ENCODE peak calls at places on chromosomes 2 and 18, in eight cellular contexts. R is substantia nigra, G is cerebellum, N is kidney tubule cell, X is Kasumi-1, S is T-cell, B is mesothelial cell of epicardium, C is ELF-1. K is an unnamed sample.

GRCh38 chr2:216211141-216211540 is 102.0 kb downstream of the XRCC5 start:
- DNase-seq in R (no peak), G (no peak), N (peak), X (no peak), S (no peak), B (no peak), C (no peak), K (no peak)

GRCh38 chr2:73031725-73032701 is 39.5 kb downstream of the SFXN5 start:
- DNase-seq in R (no peak), G (no peak), N (no peak), X (no peak), S (no peak), B (no peak), C (no peak), K (no peak)

GRCh38 chr2:231272961-231273360 is 74.5 kb downstream of the ARMC9 start:
- DNase-seq in R (no peak), G (no peak), N (no peak), X (no peak), S (no peak), B (no peak), C (no peak), K (no peak)

GRCh38 chr2:9844581-9844980 is 1.3 kb downstream of the TAF1B start:
- DNase-seq in R (no peak), G (no peak), N (peak), X (no peak), S (no peak), B (no peak), C (no peak), K (no peak)

GRCh38 chr2:32008811-32009478 is 1.9 kb downstream of the MEMO1 start:
- DNase-seq in R (peak), G (no peak), N (peak), X (peak), S (no peak), B (no peak), C (peak), K (peak)

GRCh38 chr2:125167820-125168219 is 1142.7 kb downstream of the CNTNAP5 start:
- DNase-seq in R (no peak), G (no peak), N (peak), X (no peak), S (no peak), B (no peak), C (no peak), K (no peak)

GRCh38 chr2:214630402-214631035 is 179.0 kb downstream of the BARD1 start:
- DNase-seq in R (no peak), G (no peak), N (no peak), X (no peak), S (no peak), B (no peak), C (no peak), K (no peak)

GRCh38 chr2:43086451-43087221 is 139.8 kb downstream of the ZFP36L2 start:
- DNase-seq in R (no peak), G (no peak), N (peak), X (no peak), S (no peak), B (no peak), C (peak), K (peak)

GRCh38 chr2:37809525-37809924 is 115.6 kb upstream of the RMDN2 start:
- DNase-seq in R (no peak), G (no peak), N (peak), X (peak), S (no peak), B (no peak), C (no peak), K (peak)

GRCh38 chr2:30272286-30272685 is 41.0 kb downstream of the LBH start:
- DNase-seq in R (no peak), G (no peak), N (no peak), X (no peak), S (no peak), B (no peak), C (no peak), K (no peak)

GRCh38 chr18:79001001-79001400 is 21.4 kb downstream of the SALL3 start:
- DNase-seq in R (no peak), G (no peak), N (no peak), X (no peak), S (no peak), B (no peak), C (no peak), K (no peak)

GRCh38 chr2:220748875-220749479 is 823.1 kb downstream of the EPHA4 start:
- DNase-seq in R (no peak), G (no peak), N (no peak), X (no peak), S (no peak), B (no peak), C (peak), K (no peak)

GRCh38 chr2:68908392-68908970 is 37.3 kb upstream of the BMP10 start:
- DNase-seq in R (no peak), G (no peak), N (peak), X (peak), S (peak), B (no peak), C (peak), K (peak)

GRCh38 chr18:13273800-13274199 is 55.2 kb downstream of the LDLRAD4 start:
- DNase-seq in R (no peak), G (no peak), N (no peak), X (no peak), S (peak), B (no peak), C (no peak), K (no peak)

GRCh38 chr2:108069515-108070310 is 83.4 kb downstream of the SLC5A7 start:
- DNase-seq in R (no peak), G (no peak), N (no peak), X (no peak), S (no peak), B (no peak), C (no peak), K (peak)

GRCh38 chr18:25651553-25651952 is 299.6 kb upstream of the ZNF521 start:
- DNase-seq in R (no peak), G (no peak), N (no peak), X (no peak), S (no peak), B (no peak), C (no peak), K (no peak)

GRCh38 chr2:76310894-76311293 is 600.2 kb upstream of the GCFC2 start:
- DNase-seq in R (no peak), G (no peak), N (no peak), X (no peak), S (no peak), B (no peak), C (no peak), K (no peak)

GRCh38 chr2:212097001-212097400 is 441.6 kb downstream of the ERBB4 start:
- DNase-seq in R (no peak), G (no peak), N (no peak), X (no peak), S (no peak), B (no peak), C (no peak), K (no peak)

GRCh38 chr2:171522804-171523338 is 597 bp downstream of the CYBRD1 start:
- DNase-seq in R (peak), G (no peak), N (peak), X (peak), S (no peak), B (peak), C (peak), K (peak)

GRCh38 chr18:26460449-26461091 is 87.8 kb downstream of the KCTD1 start:
- DNase-seq in R (no peak), G (peak), N (no peak), X (no peak), S (no peak), B (no peak), C (no peak), K (no peak)

GRCh38 chr2:26184555-26185303 is 11.8 kb downstream of the GAREM2 start:
- DNase-seq in R (no peak), G (no peak), N (peak), X (peak), S (peak), B (peak), C (peak), K (peak)

GRCh38 chr2:221780281-221780688 is 208.2 kb upstream of the EPHA4 start:
- DNase-seq in R (no peak), G (no peak), N (peak), X (no peak), S (no peak), B (no peak), C (no peak), K (no peak)

GRCh38 chr18:14086459-14087231 is 45.6 kb downstream of the ZNF519 start:
- DNase-seq in R (peak), G (peak), N (peak), X (peak), S (no peak), B (no peak), C (peak), K (no peak)

GRCh38 chr2:202096736-202097135 is 23.7 kb downstream of the KIAA2012 start:
- DNase-seq in R (no peak), G (no peak), N (peak), X (no peak), S (no peak), B (no peak), C (peak), K (no peak)

GRCh38 chr2:111706481-111707001 is 177.5 kb downstream of the ANAPC1 start:
- DNase-seq in R (no peak), G (no peak), N (peak), X (no peak), S (no peak), B (no peak), C (no peak), K (no peak)

GRCh38 chr2:207258191-207258991 is 92.6 kb upstream of the KLF7 start:
- DNase-seq in R (no peak), G (peak), N (peak), X (peak), S (no peak), B (no peak), C (peak), K (no peak)

GRCh38 chr2:85718006-85718391 is 23.8 kb downstream of the GNLY start:
- DNase-seq in R (no peak), G (no peak), N (no peak), X (peak), S (no peak), B (no peak), C (no peak), K (no peak)

GRCh38 chr2:172412996-172413492 is 14.3 kb upstream of the ITGA6 start:
- DNase-seq in R (no peak), G (no peak), N (no peak), X (no peak), S (no peak), B (no peak), C (no peak), K (no peak)

GRCh38 chr2:43333096-43333655 is 106.8 kb upstream of the ZFP36L2 start:
- DNase-seq in R (no peak), G (no peak), N (no peak), X (no peak), S (no peak), B (no peak), C (no peak), K (no peak)

GRCh38 chr18:29123706-29124530 is 947.0 kb upstream of the CDH2 start:
- DNase-seq in R (no peak), G (no peak), N (peak), X (no peak), S (no peak), B (no peak), C (no peak), K (no peak)

GRCh38 chr2:200454839-200455801 is 54.7 kb downstream of the KCTD18 start:
- DNase-seq in R (no peak), G (no peak), N (peak), X (no peak), S (no peak), B (no peak), C (no peak), K (no peak)

GRCh38 chr18:46939337-46939963 is 22.0 kb downstream of the KATNAL2 start:
- DNase-seq in R (no peak), G (no peak), N (peak), X (peak), S (no peak), B (no peak), C (peak), K (no peak)

GRCh38 chr2:105278654-105279053 is 37.1 kb downstream of the GPR45 start:
- DNase-seq in R (no peak), G (no peak), N (no peak), X (no peak), S (no peak), B (no peak), C (no peak), K (no peak)

GRCh38 chr2:231383701-231384435 is 11.6 kb upstream of the B3GNT7 start:
- DNase-seq in R (no peak), G (no peak), N (no peak), X (no peak), S (no peak), B (no peak), C (no peak), K (no peak)